ENCODE peak calls at places on chromosomes 1 and 21, in eight cellular contexts. I, C, D, X, G, N, K and A are unnamed samples.

GRCh38 chr21:39649526-39649925 is 36.8 kb downstream of the B3GALT5 start:
- DNase-seq in G (no peak), D (no peak), I (no peak), N (no peak), C (no peak), K (no peak), X (no peak), A (no peak)

GRCh38 chr1:65812065-65812464 is 19.4 kb downstream of the PDE4B start:
- DNase-seq in D (no peak), K (peak; percentile 74), I (peak; percentile 78), G (no peak), N (no peak), X (peak; percentile 85), C (no peak), A (no peak)

GRCh38 chr1:92075311-92075710 is at the start of gene SETSIP:
- DNase-seq in K (no peak), D (no peak), X (no peak), G (no peak), N (no peak), C (no peak), I (no peak), A (no peak)

GRCh38 chr1:230986976-230987375 is 8.1 kb downstream of the ARV1 start:
- DNase-seq in K (peak; percentile 4), N (no peak), X (peak; percentile 34), I (no peak), G (no peak), C (no peak), D (no peak), A (no peak)

GRCh38 chr1:40143891-40144575 is 17.2 kb upstream of the RLF start:
- DNase-seq in N (peak; percentile 91), X (peak; percentile 78), K (peak; percentile 52), C (peak; percentile 32), G (no peak), I (peak; percentile 79), D (no peak), A (no peak)

GRCh38 chr1:45544530-45544929 is 6.1 kb upstream of the AKR1A1 start:
- DNase-seq in G (no peak), K (no peak), C (no peak), N (no peak), I (no peak), X (no peak), D (no peak), A (no peak)

GRCh38 chr1:58813361-58813760 is 29.5 kb upstream of the JUN start:
- DNase-seq in K (no peak), G (no peak), N (no peak), I (no peak), D (no peak), X (no peak), C (no peak), A (no peak)

GRCh38 chr1:221284028-221284427 is 404.8 kb downstream of the HLX start:
- DNase-seq in G (no peak), C (no peak), X (peak; percentile 37), K (peak; percentile 96), N (no peak), I (peak; percentile 74), D (no peak), A (no peak)

GRCh38 chr1:3318329-3318728 is 136.1 kb upstream of the ARHGEF16 start:
- DNase-seq in N (no peak), K (no peak), D (no peak), I (no peak), X (no peak), G (no peak), C (no peak), A (no peak)

GRCh38 chr1:24570265-24571125 is 14.6 kb downstream of the NCMAP start:
- DNase-seq in C (no peak), G (no peak), D (no peak), I (no peak), X (no peak), N (no peak), K (no peak), A (no peak)

GRCh38 chr1:29487291-29487690 is 251.0 kb downstream of the PTPRU start:
- DNase-seq in K (no peak), D (no peak), X (no peak), I (no peak), G (no peak), C (no peak), N (no peak), A (no peak)

GRCh38 chr1:19367584-19368041 is 55.5 kb downstream of the SLC66A1 start:
- DNase-seq in I (no peak), C (peak; percentile 46), D (no peak), G (no peak), X (peak; percentile 29), N (no peak), K (peak; percentile 34), A (no peak)

GRCh38 chr1:954927-955326 is 4.1 kb downstream of the NOC2L start:
- DNase-seq in D (no peak), N (no peak), I (no peak), C (no peak), X (no peak), K (no peak), G (no peak), A (no peak)

GRCh38 chr21:43317959-43318358 is 109.0 kb downstream of the SIK1 start:
- DNase-seq in N (no peak), G (no peak), I (no peak), C (no peak), K (no peak), X (no peak), D (peak; percentile 28), A (no peak)

GRCh38 chr1:25743164-25744139 is 56.5 kb upstream of the SELENON start:
- DNase-seq in D (peak; percentile 98), X (peak; percentile 94), C (no peak), K (no peak), G (no peak), N (no peak), I (peak; percentile 94), A (no peak)

GRCh38 chr1:88462481-88463261 is 221.4 kb upstream of the PKN2 start:
- DNase-seq in X (peak; percentile 49), K (no peak), D (no peak), I (peak; percentile 11), C (no peak), N (peak; percentile 87), G (peak; percentile 57), A (peak; percentile 28)

GRCh38 chr1:63124666-63125191 is 197.6 kb upstream of the FOXD3 start:
- DNase-seq in G (no peak), X (peak; percentile 91), I (peak; percentile 86), C (no peak), K (peak; percentile 89), D (no peak), N (no peak), A (no peak)

GRCh38 chr1:44072204-44072603 is 40.9 kb upstream of the SLC6A9 start:
- DNase-seq in I (peak; percentile 93), D (no peak), K (peak; percentile 72), X (peak; percentile 95), G (no peak), N (no peak), C (no peak), A (no peak)

GRCh38 chr1:164602480-164603093 is 43.6 kb downstream of the PBX1 start:
- DNase-seq in N (peak; percentile 81), X (peak; percentile 71), K (peak; percentile 77), C (no peak), G (no peak), D (peak; percentile 73), I (peak; percentile 67), A (no peak)

GRCh38 chr1:170790175-170790574 is 126.2 kb downstream of the PRRX1 start:
- DNase-seq in K (no peak), N (peak; percentile 6), X (no peak), D (no peak), C (no peak), I (no peak), G (no peak), A (no peak)
- TF ChIP-seq CTCF in K (peak; percentile 24), N (peak; percentile 13), X (no peak), D (no peak), C (peak; percentile 18), I (peak; percentile 19), G (no peak), A (no peak)

GRCh38 chr1:38028671-38029070 is 16.1 kb downstream of the UTP11 start:
- DNase-seq in I (no peak), N (no peak), D (no peak), C (no peak), G (no peak), X (no peak), K (no peak), A (no peak)
- TF ChIP-seq CTCF in I (no peak), N (no peak), D (no peak), C (peak; percentile 25), G (no peak), X (no peak), K (no peak), A (no peak)

GRCh38 chr1:23357112-23357908 is 12.3 kb downstream of the ZNF436 start:
- DNase-seq in D (no peak), I (peak; percentile 25), C (no peak), X (no peak), G (no peak), K (no peak), N (no peak), A (no peak)

GRCh38 chr1:23358310-23358709 is 11.3 kb downstream of the ZNF436 start:
- DNase-seq in K (no peak), C (no peak), I (no peak), D (no peak), G (no peak), N (no peak), X (no peak), A (no peak)

GRCh38 chr1:23356451-23356850 is 12.4 kb upstream of the HNRNPR start:
- DNase-seq in I (no peak), K (no peak), X (no peak), N (peak; percentile 61), C (no peak), G (no peak), D (no peak), A (no peak)

GRCh38 chr1:23352096-23352695 is 8.1 kb upstream of the HNRNPR start:
- DNase-seq in N (no peak), K (no peak), C (no peak), X (no peak), I (no peak), D (no peak), G (peak; percentile 3), A (no peak)

DNA sequence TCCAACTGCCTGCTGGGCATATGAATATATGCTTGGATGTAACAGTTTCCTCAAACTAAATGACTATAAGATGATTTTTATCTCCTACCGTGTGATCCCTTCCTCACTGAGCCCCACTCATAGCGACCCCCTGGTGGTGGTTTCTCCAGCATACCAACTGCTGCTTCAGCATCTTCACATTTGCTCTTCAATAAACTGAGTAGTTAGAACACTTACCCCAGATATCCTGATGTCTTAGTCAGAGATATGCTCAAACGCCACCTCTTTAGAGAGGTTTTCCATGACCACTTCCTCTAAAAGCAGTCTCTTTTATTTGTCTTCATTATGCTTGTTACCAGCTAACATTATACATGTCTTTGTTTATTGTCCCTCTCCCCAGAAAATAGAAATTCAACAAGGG is 10.2 kb upstream of the HNRNPR start:
- DNase-seq in D (no peak), X (no peak), I (no peak), K (no peak), C (no peak), G (no peak), N (no peak), A (no peak)
- TF ChIP-seq CTCF in D (no peak), X (peak; percentile 5), I (no peak), K (no peak), C (no peak), G (no peak), N (no peak), A (no peak)

DNA sequence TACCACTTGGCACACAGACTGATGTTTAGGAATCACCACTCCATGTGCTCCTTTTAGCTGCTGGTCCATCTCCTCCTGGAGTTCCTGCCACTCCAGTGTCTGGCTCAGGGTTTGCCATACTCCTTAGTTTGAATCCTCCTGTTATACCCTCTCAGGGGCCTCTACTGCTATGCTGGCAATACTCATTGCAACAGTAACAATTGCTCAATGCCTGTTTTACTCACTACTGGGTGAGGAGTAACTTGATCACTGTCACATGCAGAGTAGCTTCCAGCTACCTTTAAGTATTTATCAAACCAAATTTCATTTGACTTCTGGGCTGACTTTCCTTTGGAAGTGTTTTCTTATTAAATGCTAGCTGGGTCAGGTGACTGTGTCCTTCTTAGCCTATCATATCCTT is 107.2 kb upstream of the WLS start:
- DNase-seq in K (no peak), G (no peak), D (no peak), C (no peak), N (no peak), X (peak; percentile 78), I (peak; percentile 64), A (no peak)
- TF ChIP-seq CTCF in K (no peak), G (no peak), D (no peak), C (no peak), N (no peak), X (no peak), I (no peak), A (no peak)